ENCODE peak calls at places on chromosomes 12 and 14, in nine cellular contexts. One of them, this sample, is unnamed.

GRCh38 chr12:43957732-43958131 is 121.9 kb downstream of the TMEM117 start:
- DNase-seq in GM23248: peak; percentile 79
- DNase-seq in heart right ventricle: peak; percentile 12
- DNase-seq in heart left ventricle: peak; percentile 10
- DNase-seq in fibroblast of lung: peak; percentile 65
- DNase-seq in retinal pigment epithelial cell: no peak
- DNase-seq in BJ: no peak
- DNase-seq in upper lobe of right lung: no peak
- DNase-seq in CD4-positive, CD25-positive, alpha-beta regulatory T cell: no peak
- DNase-seq in this sample: peak; percentile 36

GRCh38 chr14:95431199-95432145 is 85.0 kb downstream of the SYNE3 start:
- DNase-seq in GM23248: peak; percentile 50
- DNase-seq in heart right ventricle: no peak
- DNase-seq in heart left ventricle: no peak
- DNase-seq in fibroblast of lung: peak; percentile 36
- DNase-seq in retinal pigment epithelial cell: no peak
- DNase-seq in BJ: no peak
- DNase-seq in upper lobe of right lung: no peak
- DNase-seq in CD4-positive, CD25-positive, alpha-beta regulatory T cell: no peak
- DNase-seq in this sample: peak; percentile 11

GRCh38 chr14:61570188-61570960 is 124.9 kb upstream of the HIF1A start:
- DNase-seq in GM23248: peak; percentile 38
- DNase-seq in heart right ventricle: no peak
- DNase-seq in heart left ventricle: no peak
- DNase-seq in fibroblast of lung: no peak
- DNase-seq in retinal pigment epithelial cell: no peak
- DNase-seq in BJ: no peak
- DNase-seq in upper lobe of right lung: no peak
- DNase-seq in CD4-positive, CD25-positive, alpha-beta regulatory T cell: no peak
- DNase-seq in this sample: no peak

GRCh38 chr12:48329199-48329939 is 21.4 kb downstream of the ZNF641 start:
- DNase-seq in GM23248: no peak
- DNase-seq in heart right ventricle: no peak
- DNase-seq in heart left ventricle: no peak
- DNase-seq in fibroblast of lung: no peak
- DNase-seq in retinal pigment epithelial cell: no peak
- DNase-seq in BJ: no peak
- DNase-seq in upper lobe of right lung: no peak
- DNase-seq in CD4-positive, CD25-positive, alpha-beta regulatory T cell: no peak
- DNase-seq in this sample: no peak

GRCh38 chr14:99947695-99948094 is 117.5 kb upstream of the EVL start:
- DNase-seq in GM23248: peak; percentile 26
- DNase-seq in heart right ventricle: no peak
- DNase-seq in heart left ventricle: no peak
- DNase-seq in fibroblast of lung: no peak
- DNase-seq in retinal pigment epithelial cell: no peak
- DNase-seq in BJ: no peak
- DNase-seq in upper lobe of right lung: no peak
- DNase-seq in CD4-positive, CD25-positive, alpha-beta regulatory T cell: no peak
- DNase-seq in this sample: no peak

GRCh38 chr12:66596189-66596588 is 82.7 kb downstream of the GRIP1 start:
- DNase-seq in GM23248: peak; percentile 37
- DNase-seq in heart right ventricle: no peak
- DNase-seq in heart left ventricle: no peak
- DNase-seq in fibroblast of lung: peak; percentile 34
- DNase-seq in retinal pigment epithelial cell: peak; percentile 6
- DNase-seq in BJ: no peak
- DNase-seq in upper lobe of right lung: no peak
- DNase-seq in CD4-positive, CD25-positive, alpha-beta regulatory T cell: no peak
- DNase-seq in this sample: no peak

GRCh38 chr14:22836301-22837058 is at the start of gene MMP14:
- DNase-seq in GM23248: peak; percentile 94
- DNase-seq in heart right ventricle: peak; percentile 76
- DNase-seq in heart left ventricle: peak; percentile 77
- DNase-seq in fibroblast of lung: peak; percentile 94
- DNase-seq in retinal pigment epithelial cell: no peak
- DNase-seq in BJ: peak; percentile 81
- DNase-seq in upper lobe of right lung: no peak
- DNase-seq in CD4-positive, CD25-positive, alpha-beta regulatory T cell: no peak
- DNase-seq in this sample: no peak

GRCh38 chr12:93536766-93537515 is 35.5 kb upstream of the SOCS2 start:
- DNase-seq in GM23248: peak; percentile 46
- DNase-seq in heart right ventricle: peak; percentile 11
- DNase-seq in heart left ventricle: peak; percentile 17
- DNase-seq in fibroblast of lung: no peak
- DNase-seq in retinal pigment epithelial cell: no peak
- DNase-seq in BJ: no peak
- DNase-seq in upper lobe of right lung: no peak
- DNase-seq in CD4-positive, CD25-positive, alpha-beta regulatory T cell: no peak
- DNase-seq in this sample: no peak

GRCh38 chr14:100419856-100420255 is 96.7 kb downstream of the SLC25A47 start:
- DNase-seq in GM23248: no peak
- DNase-seq in heart right ventricle: no peak
- DNase-seq in heart left ventricle: no peak
- DNase-seq in fibroblast of lung: no peak
- DNase-seq in retinal pigment epithelial cell: no peak
- DNase-seq in BJ: no peak
- DNase-seq in upper lobe of right lung: no peak
- DNase-seq in CD4-positive, CD25-positive, alpha-beta regulatory T cell: no peak
- DNase-seq in this sample: no peak

GRCh38 chr14:35814371-35815005 is 5.4 kb upstream of the RALGAPA1 start:
- DNase-seq in GM23248: peak; percentile 59
- DNase-seq in heart right ventricle: peak; percentile 45
- DNase-seq in heart left ventricle: peak; percentile 23
- DNase-seq in fibroblast of lung: peak; percentile 50
- DNase-seq in retinal pigment epithelial cell: no peak
- DNase-seq in BJ: no peak
- DNase-seq in upper lobe of right lung: no peak
- DNase-seq in CD4-positive, CD25-positive, alpha-beta regulatory T cell: peak; percentile 64
- DNase-seq in this sample: peak; percentile 53

GRCh38 chr14:99515301-99516155 is 34.3 kb downstream of the CCNK start:
- DNase-seq in GM23248: no peak
- DNase-seq in heart right ventricle: no peak
- DNase-seq in heart left ventricle: no peak
- DNase-seq in fibroblast of lung: no peak
- DNase-seq in retinal pigment epithelial cell: no peak
- DNase-seq in BJ: no peak
- DNase-seq in upper lobe of right lung: no peak
- DNase-seq in CD4-positive, CD25-positive, alpha-beta regulatory T cell: no peak
- DNase-seq in this sample: no peak

GRCh38 chr14:42023452-42023851 is 416.8 kb downstream of the LRFN5 start:
- DNase-seq in GM23248: no peak
- DNase-seq in heart right ventricle: no peak
- DNase-seq in heart left ventricle: no peak
- DNase-seq in fibroblast of lung: no peak
- DNase-seq in retinal pigment epithelial cell: no peak
- DNase-seq in BJ: no peak
- DNase-seq in upper lobe of right lung: no peak
- DNase-seq in CD4-positive, CD25-positive, alpha-beta regulatory T cell: no peak
- DNase-seq in this sample: no peak

GRCh38 chr12:7114008-7114407 is 5.0 kb upstream of the C1RL start:
- DNase-seq in GM23248: no peak
- DNase-seq in heart right ventricle: no peak
- DNase-seq in heart left ventricle: no peak
- DNase-seq in fibroblast of lung: no peak
- DNase-seq in retinal pigment epithelial cell: no peak
- DNase-seq in BJ: no peak
- DNase-seq in upper lobe of right lung: peak; percentile 29
- DNase-seq in CD4-positive, CD25-positive, alpha-beta regulatory T cell: no peak
- DNase-seq in this sample: no peak

GRCh38 chr12:100959481-100959880 is 164.9 kb downstream of the ANO4 start:
- DNase-seq in GM23248: peak; percentile 91
- DNase-seq in heart right ventricle: no peak
- DNase-seq in heart left ventricle: no peak
- DNase-seq in fibroblast of lung: peak; percentile 27
- DNase-seq in retinal pigment epithelial cell: no peak
- DNase-seq in BJ: no peak
- DNase-seq in upper lobe of right lung: no peak
- DNase-seq in CD4-positive, CD25-positive, alpha-beta regulatory T cell: no peak
- DNase-seq in this sample: no peak

GRCh38 chr12:81021834-81022233 is 56.0 kb upstream of the ACSS3 start:
- DNase-seq in GM23248: no peak
- DNase-seq in heart right ventricle: no peak
- DNase-seq in heart left ventricle: no peak
- DNase-seq in fibroblast of lung: peak; percentile 40
- DNase-seq in retinal pigment epithelial cell: no peak
- DNase-seq in BJ: no peak
- DNase-seq in upper lobe of right lung: no peak
- DNase-seq in CD4-positive, CD25-positive, alpha-beta regulatory T cell: no peak
- DNase-seq in this sample: no peak

GRCh38 chr14:102262894-102263462 is 42.0 kb downstream of the MOK start:
- DNase-seq in GM23248: peak; percentile 39
- DNase-seq in heart right ventricle: no peak
- DNase-seq in heart left ventricle: no peak
- DNase-seq in fibroblast of lung: no peak
- DNase-seq in retinal pigment epithelial cell: peak; percentile 27
- DNase-seq in BJ: no peak
- DNase-seq in upper lobe of right lung: no peak
- DNase-seq in CD4-positive, CD25-positive, alpha-beta regulatory T cell: no peak
- DNase-seq in this sample: peak; percentile 62

GRCh38 chr12:86914716-86915115 is 658.5 kb upstream of the MGAT4C start:
- DNase-seq in GM23248: peak; percentile 53
- DNase-seq in heart right ventricle: no peak
- DNase-seq in heart left ventricle: no peak
- DNase-seq in fibroblast of lung: peak; percentile 81
- DNase-seq in retinal pigment epithelial cell: peak; percentile 9
- DNase-seq in BJ: no peak
- DNase-seq in upper lobe of right lung: no peak
- DNase-seq in CD4-positive, CD25-positive, alpha-beta regulatory T cell: no peak
- DNase-seq in this sample: peak; percentile 49

GRCh38 chr12:64160021-64160717 is 61.9 kb downstream of the KICS2 start:
- DNase-seq in GM23248: peak; percentile 60
- DNase-seq in heart right ventricle: no peak
- DNase-seq in heart left ventricle: no peak
- DNase-seq in fibroblast of lung: peak; percentile 45
- DNase-seq in retinal pigment epithelial cell: no peak
- DNase-seq in BJ: no peak
- DNase-seq in upper lobe of right lung: no peak
- DNase-seq in CD4-positive, CD25-positive, alpha-beta regulatory T cell: no peak
- DNase-seq in this sample: no peak

GRCh38 chr12:91774471-91774921 is 371.1 kb downstream of the BTG1 start:
- DNase-seq in GM23248: peak; percentile 53
- DNase-seq in heart right ventricle: no peak
- DNase-seq in heart left ventricle: no peak
- DNase-seq in fibroblast of lung: peak; percentile 86
- DNase-seq in retinal pigment epithelial cell: no peak
- DNase-seq in BJ: peak; percentile 10
- DNase-seq in upper lobe of right lung: no peak
- DNase-seq in CD4-positive, CD25-positive, alpha-beta regulatory T cell: no peak
- DNase-seq in this sample: no peak
- H3K4me3 ChIP-seq in GM23248: peak overlapping the region; percentile 32
- H3K4me3 ChIP-seq in heart right ventricle: no peak overlapping the region
- H3K4me3 ChIP-seq in heart left ventricle: peak overlapping the region; percentile 2
- H3K4me3 ChIP-seq in fibroblast of lung: no peak overlapping the region
- H3K4me3 ChIP-seq in retinal pigment epithelial cell: peak overlapping the region; percentile 14
- H3K4me3 ChIP-seq in BJ: no peak overlapping the region
- H3K4me3 ChIP-seq in upper lobe of right lung: no peak overlapping the region
- H3K4me3 ChIP-seq in CD4-positive, CD25-positive, alpha-beta regulatory T cell: peak overlapping the region; percentile 34
- H3K4me3 ChIP-seq in this sample: no peak overlapping the region

GRCh38 chr12:132507656-132508055 is 17.7 kb downstream of the FBRSL1 start:
- DNase-seq in GM23248: no peak
- DNase-seq in heart right ventricle: no peak
- DNase-seq in heart left ventricle: no peak
- DNase-seq in fibroblast of lung: no peak
- DNase-seq in retinal pigment epithelial cell: no peak
- DNase-seq in BJ: no peak
- DNase-seq in upper lobe of right lung: no peak
- DNase-seq in CD4-positive, CD25-positive, alpha-beta regulatory T cell: no peak
- DNase-seq in this sample: no peak
- H3K4me3 ChIP-seq in GM23248: no peak overlapping the region
- H3K4me3 ChIP-seq in heart right ventricle: no peak overlapping the region
- H3K4me3 ChIP-seq in heart left ventricle: no peak overlapping the region
- H3K4me3 ChIP-seq in fibroblast of lung: no peak overlapping the region
- H3K4me3 ChIP-seq in retinal pigment epithelial cell: no peak overlapping the region
- H3K4me3 ChIP-seq in BJ: no peak overlapping the region
- H3K4me3 ChIP-seq in upper lobe of right lung: no peak overlapping the region
- H3K4me3 ChIP-seq in CD4-positive, CD25-positive, alpha-beta regulatory T cell: no peak overlapping the region
- H3K4me3 ChIP-seq in this sample: no peak overlapping the region

GRCh38 chr14:30874999-30875787 is 834 bp downstream of the COCH start:
- DNase-seq in GM23248: peak; percentile 10
- DNase-seq in heart right ventricle: no peak
- DNase-seq in heart left ventricle: no peak
- DNase-seq in fibroblast of lung: no peak
- DNase-seq in retinal pigment epithelial cell: no peak
- DNase-seq in BJ: no peak
- DNase-seq in upper lobe of right lung: no peak
- DNase-seq in CD4-positive, CD25-positive, alpha-beta regulatory T cell: no peak
- DNase-seq in this sample: no peak
- H3K4me3 ChIP-seq in GM23248: no peak overlapping the region
- H3K4me3 ChIP-seq in heart right ventricle: peak overlapping the region; percentile 44
- H3K4me3 ChIP-seq in heart left ventricle: peak overlapping the region; percentile 56
- H3K4me3 ChIP-seq in fibroblast of lung: peak overlapping the region; percentile 36
- H3K4me3 ChIP-seq in retinal pigment epithelial cell: peak overlapping the region; percentile 46
- H3K4me3 ChIP-seq in BJ: peak overlapping the region; percentile 39
- H3K4me3 ChIP-seq in upper lobe of right lung: peak overlapping the region; percentile 51
- H3K4me3 ChIP-seq in CD4-positive, CD25-positive, alpha-beta regulatory T cell: no peak overlapping the region
- H3K4me3 ChIP-seq in this sample: peak overlapping the region; percentile 49

GRCh38 chr12:103671367-103671766 is 84.3 kb downstream of the STAB2 start:
- DNase-seq in GM23248: no peak
- DNase-seq in heart right ventricle: no peak
- DNase-seq in heart left ventricle: no peak
- DNase-seq in fibroblast of lung: no peak
- DNase-seq in retinal pigment epithelial cell: no peak
- DNase-seq in BJ: no peak
- DNase-seq in upper lobe of right lung: no peak
- DNase-seq in CD4-positive, CD25-positive, alpha-beta regulatory T cell: no peak
- DNase-seq in this sample: no peak

GRCh38 chr12:103667129-103667528 is 80.1 kb downstream of the STAB2 start:
- DNase-seq in GM23248: no peak
- DNase-seq in heart right ventricle: no peak
- DNase-seq in heart left ventricle: no peak
- DNase-seq in fibroblast of lung: no peak
- DNase-seq in retinal pigment epithelial cell: no peak
- DNase-seq in BJ: no peak
- DNase-seq in upper lobe of right lung: no peak
- DNase-seq in CD4-positive, CD25-positive, alpha-beta regulatory T cell: no peak
- DNase-seq in this sample: no peak

GRCh38 chr12:103664626-103665025 is 77.6 kb downstream of the STAB2 start:
- DNase-seq in GM23248: no peak
- DNase-seq in heart right ventricle: no peak
- DNase-seq in heart left ventricle: no peak
- DNase-seq in fibroblast of lung: no peak
- DNase-seq in retinal pigment epithelial cell: no peak
- DNase-seq in BJ: no peak
- DNase-seq in upper lobe of right lung: no peak
- DNase-seq in CD4-positive, CD25-positive, alpha-beta regulatory T cell: no peak
- DNase-seq in this sample: no peak

GRCh38 chr12:103665971-103666370 is 78.9 kb downstream of the STAB2 start:
- DNase-seq in GM23248: no peak
- DNase-seq in heart right ventricle: no peak
- DNase-seq in heart left ventricle: no peak
- DNase-seq in fibroblast of lung: no peak
- DNase-seq in retinal pigment epithelial cell: no peak
- DNase-seq in BJ: no peak
- DNase-seq in upper lobe of right lung: no peak
- DNase-seq in CD4-positive, CD25-positive, alpha-beta regulatory T cell: no peak
- DNase-seq in this sample: no peak

DNA sequence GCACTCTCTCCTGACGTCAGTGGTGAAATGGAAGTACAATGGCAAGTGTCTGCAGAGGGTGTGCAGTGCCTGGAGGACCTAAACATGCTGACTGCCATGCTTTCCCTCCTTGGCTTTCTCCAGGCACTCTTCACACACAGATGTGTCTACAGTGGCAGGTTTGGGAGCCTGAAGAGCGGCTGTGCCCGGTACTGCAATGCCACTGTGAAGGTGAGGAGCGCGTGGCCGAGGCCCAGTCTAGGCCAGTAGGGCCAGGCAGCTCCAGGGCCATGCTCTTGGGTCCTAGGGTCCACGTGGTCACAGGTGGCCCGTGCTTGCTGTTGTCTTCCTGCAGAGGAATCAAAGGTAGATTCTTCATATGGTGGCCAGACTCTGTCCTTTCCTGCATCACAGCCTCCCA is 81.4 kb downstream of the STAB2 start:
- DNase-seq in GM23248: no peak
- DNase-seq in heart right ventricle: no peak
- DNase-seq in heart left ventricle: no peak
- DNase-seq in fibroblast of lung: no peak
- DNase-seq in retinal pigment epithelial cell: no peak
- DNase-seq in BJ: no peak
- DNase-seq in upper lobe of right lung: no peak
- DNase-seq in CD4-positive, CD25-positive, alpha-beta regulatory T cell: no peak
- DNase-seq in this sample: no peak
- H3K4me3 ChIP-seq in GM23248: no peak overlapping the region
- H3K4me3 ChIP-seq in heart right ventricle: no peak overlapping the region
- H3K4me3 ChIP-seq in heart left ventricle: no peak overlapping the region
- H3K4me3 ChIP-seq in fibroblast of lung: no peak overlapping the region
- H3K4me3 ChIP-seq in retinal pigment epithelial cell: no peak overlapping the region
- H3K4me3 ChIP-seq in BJ: no peak overlapping the region
- H3K4me3 ChIP-seq in upper lobe of right lung: no peak overlapping the region
- H3K4me3 ChIP-seq in CD4-positive, CD25-positive, alpha-beta regulatory T cell: no peak overlapping the region
- H3K4me3 ChIP-seq in this sample: no peak overlapping the region

This sample was measured in HAP-1.